ENCODE peak calls at places on chromosomes 3 and 15, in five cellular contexts. Q, Y, U, H and J are unnamed samples. For H3K27me3, the result is how much of the 10 kb centered on the place peaks cover.

GRCh38 chr3:77489216-77489615 is 449.3 kb downstream of the ROBO2 start:
- DNase-seq in U (no peak), Y (no peak), H (peak), Q (no peak), J (no peak)

GRCh38 chr3:116059421-116060096 is 385.7 kb downstream of the LSAMP start:
- DNase-seq in Q (peak), H (peak), U (no peak), Y (no peak), J (peak)

GRCh38 chr15:23565395-23566069 is at the start of gene MKRN3:
- DNase-seq in Q (peak), H (no peak), U (no peak), Y (no peak), J (no peak)

GRCh38 chr15:99336794-99337193 is 85.5 kb downstream of the LRRC28 start:
- DNase-seq in H (no peak), Y (no peak), U (no peak), Q (no peak), J (no peak)

GRCh38 chr3:63990204-63990603 is 33.1 kb downstream of the PSMD6 start:
- DNase-seq in Y (no peak), U (no peak), H (no peak), Q (no peak), J (no peak)

GRCh38 chr3:38150780-38151528 is 12.5 kb downstream of the MYD88 start:
- DNase-seq in Y (no peak), H (no peak), Q (no peak), U (no peak), J (no peak)

GRCh38 chr3:48566401-48566760 is 2.8 kb upstream of the UCN2 start:
- DNase-seq in H (no peak), U (no peak), Y (no peak), Q (no peak), J (no peak)

GRCh38 chr3:72152551-72153476 is 367.9 kb upstream of the PROK2 start:
- DNase-seq in H (peak), Q (peak), U (peak), Y (peak), J (peak)

GRCh38 chr3:129992781-129993180 is 18.3 kb downstream of the TRH start:
- DNase-seq in Y (no peak), U (no peak), Q (peak), H (no peak), J (no peak)

GRCh38 chr3:59049671-59050331 is at the start of gene CFAP20DC:
- DNase-seq in U (peak), H (peak), Y (peak), Q (peak), J (peak)

GRCh38 chr15:57606048-57606447 is 14.3 kb downstream of the MYZAP start:
- DNase-seq in Q (no peak), U (no peak), H (no peak), Y (no peak), J (peak)

GRCh38 chr3:149790265-149790664 is 2.1 kb downstream of the ANKUB1 start:
- DNase-seq in Q (no peak), U (no peak), H (no peak), Y (no peak), J (peak)

GRCh38 chr3:179768080-179768479 is 115.2 kb downstream of the USP13 start:
- DNase-seq in Y (no peak), Q (peak), U (no peak), H (peak), J (peak)

GRCh38 chr15:75054172-75054897 is 30.9 kb downstream of the PPCDC start:
- DNase-seq in H (peak), U (no peak), Y (no peak), Q (no peak), J (no peak)

GRCh38 chr15:67899596-67900283 is 59.9 kb upstream of the RNU6-1 start:
- DNase-seq in Q (no peak), U (no peak), H (no peak), Y (no peak), J (no peak)

GRCh38 chr15:58200739-58201138 is 62.6 kb downstream of the AQP9 start:
- DNase-seq in H (no peak), Y (no peak), Q (no peak), U (no peak), J (no peak)

GRCh38 chr3:131386429-131386926 is 4.9 kb downstream of the NUDT16 start:
- DNase-seq in Y (peak), U (peak), Q (no peak), H (no peak), J (no peak)

DNA sequence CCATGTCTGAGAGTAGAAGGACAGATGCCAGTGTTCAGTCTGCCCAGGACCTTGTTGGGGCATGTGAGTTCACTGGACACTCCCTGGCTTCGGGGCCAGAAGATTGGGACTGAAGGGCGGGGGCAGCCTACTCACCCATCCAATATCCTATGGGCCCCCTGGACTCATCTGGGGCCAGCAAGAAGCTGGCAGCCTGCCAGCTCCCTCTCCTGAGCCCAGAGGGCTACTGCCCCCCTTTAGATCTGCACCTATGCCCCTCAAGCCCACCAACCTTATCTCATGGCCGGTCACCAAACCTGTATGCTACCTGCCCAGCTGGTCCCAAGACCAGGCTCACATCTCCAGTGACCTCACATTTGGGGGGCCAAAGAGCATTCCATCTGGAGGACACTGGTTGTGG is 8.1 kb downstream of the PTH1R start:
- DNase-seq in H (no peak), Y (no peak), U (no peak), Q (no peak), J (no peak)
- H3K27me3 ChIP-seq in H (under half), Y (half or more), U (under half), Q (under half), J (under half)

GRCh38 chr3:147359177-147360062 is 46.9 kb downstream of the ZIC4 start:
- DNase-seq in H (no peak), Q (no peak), Y (no peak), U (no peak), J (no peak)
- H3K27me3 ChIP-seq in H (half or more), Q (half or more), Y (half or more), U (under half), J (half or more)

DNA sequence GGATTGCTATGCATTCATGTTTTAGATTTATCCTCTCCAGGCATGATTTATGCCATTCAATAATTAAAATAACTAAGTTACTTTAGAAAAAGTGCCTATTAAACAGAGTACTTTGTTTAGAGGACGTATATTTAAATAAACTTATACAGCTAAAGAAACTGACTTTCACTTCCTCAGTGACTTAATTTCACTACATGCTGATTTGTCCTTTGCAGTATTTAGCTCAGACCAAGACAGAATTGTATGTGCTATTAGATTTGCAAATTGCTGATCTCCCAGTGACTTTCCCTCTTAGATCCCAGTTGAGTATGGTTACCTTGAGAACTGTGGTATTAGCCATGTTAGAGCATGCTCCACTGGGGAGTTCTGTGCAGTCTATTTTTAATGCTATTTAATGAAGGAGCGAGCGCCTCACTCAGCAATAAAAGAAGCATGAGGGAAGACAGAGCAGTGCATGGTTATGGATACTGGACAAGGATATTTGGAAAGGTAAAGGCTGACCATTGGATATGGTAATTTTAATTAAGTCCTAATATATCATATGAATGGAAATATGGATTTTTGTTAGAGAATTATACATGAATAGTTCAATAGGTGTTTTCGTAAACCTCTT is 2.7 kb downstream of the ARPP21 start:
- DNase-seq in U (no peak), Y (no peak), Q (no peak), H (no peak), J (no peak)
- H3K27me3 ChIP-seq in U (under half), Y (under half), Q (under half), H (under half), J (under half)

GRCh38 chr3:42707620-42708355 is 5.2 kb upstream of the HHATL start:
- DNase-seq in H (no peak), Q (no peak), Y (no peak), U (peak), J (no peak)
- H3K27me3 ChIP-seq in H (under half), Q (under half), Y (under half), U (under half), J (under half)